ENCODE peak calls at places on chromosomes 16 and 17, in seven cellular contexts. O, G, C, V, T, I and Y are unnamed samples.

GRCh38 chr16:54242199-54242598 is 44.4 kb downstream of the IRX3 start:
- DNase-seq in O (no peak), G (peak; percentile 4), C (no peak), V (no peak), T (no peak), I (no peak), Y (no peak)

GRCh38 chr16:13453938-13454553 is 465.9 kb upstream of the ERCC4 start:
- DNase-seq in O (no peak), G (no peak), C (no peak), V (no peak), T (no peak), I (no peak), Y (no peak)

GRCh38 chr17:30344283-30345088 is 10.6 kb upstream of the TMIGD1 start:
- DNase-seq in O (peak; percentile 75), G (peak; percentile 68), C (peak; percentile 85), V (no peak), T (no peak), I (peak; percentile 41), Y (no peak)

GRCh38 chr16:89045181-89045815 is 48.4 kb upstream of the ACSF3 start:
- DNase-seq in O (no peak), G (no peak), C (no peak), V (no peak), T (peak; percentile 59), I (no peak), Y (no peak)

GRCh38 chr16:72848759-72849664 is 198.9 kb downstream of the ZFHX3 start:
- DNase-seq in O (peak; percentile 87), G (peak; percentile 93), C (peak; percentile 93), V (peak; percentile 86), T (peak; percentile 94), I (peak; percentile 91), Y (peak; percentile 50)

GRCh38 chr16:83400234-83400633 is 407.5 kb upstream of the HSBP1 start:
- DNase-seq in O (peak; percentile 4), G (no peak), C (no peak), V (no peak), T (no peak), I (no peak), Y (no peak)

GRCh38 chr17:46964315-46965265 is 14.5 kb downstream of the RPRML start:
- DNase-seq in O (peak; percentile 26), G (no peak), C (no peak), V (no peak), T (peak; percentile 9), I (no peak), Y (no peak)

GRCh38 chr17:47252209-47252608 is 1.4 kb upstream of the ITGB3 start:
- DNase-seq in O (no peak), G (no peak), C (peak; percentile 77), V (no peak), T (no peak), I (no peak), Y (no peak)

GRCh38 chr17:36527851-36528250 is 6.8 kb downstream of the MYO19 start:
- DNase-seq in O (no peak), G (no peak), C (no peak), V (no peak), T (no peak), I (no peak), Y (no peak)

GRCh38 chr17:19359151-19359550 is 3.4 kb downstream of the B9D1 start:
- DNase-seq in O (no peak), G (no peak), C (no peak), V (no peak), T (peak; percentile 52), I (no peak), Y (no peak)

GRCh38 chr16:57828272-57829161 is 26.2 kb upstream of the KIFC3 start:
- DNase-seq in O (no peak), G (no peak), C (no peak), V (no peak), T (no peak), I (no peak), Y (no peak)

GRCh38 chr16:11129378-11129781 is 126.6 kb downstream of the SOCS1 start:
- DNase-seq in O (no peak), G (no peak), C (no peak), V (no peak), T (peak; percentile 65), I (no peak), Y (peak; percentile 31)

GRCh38 chr17:975321-975982 is 4.1 kb downstream of the NXN start:
- DNase-seq in O (no peak), G (no peak), C (no peak), V (no peak), T (no peak), I (no peak), Y (no peak)

GRCh38 chr16:74949309-74949708 is 35.6 kb downstream of the WDR59 start:
- DNase-seq in O (no peak), G (no peak), C (no peak), V (no peak), T (no peak), I (no peak), Y (no peak)

GRCh38 chr16:3012828-3013420 is at the start of gene CLDN9:
- DNase-seq in O (no peak), G (no peak), C (no peak), V (no peak), T (no peak), I (no peak), Y (no peak)

GRCh38 chr17:68301438-68301959 is 10.2 kb downstream of the ARSG start:
- DNase-seq in O (no peak), G (no peak), C (no peak), V (no peak), T (no peak), I (no peak), Y (no peak)

GRCh38 chr17:48738803-48739526 is 10.4 kb upstream of the HOXB13 start:
- DNase-seq in O (no peak), G (no peak), C (no peak), V (no peak), T (peak; percentile 39), I (no peak), Y (no peak)

GRCh38 chr16:62869837-62870236 is 833.6 kb upstream of the CDH8 start:
- DNase-seq in O (no peak), G (no peak), C (no peak), V (no peak), T (no peak), I (no peak), Y (no peak)

GRCh38 chr17:78391843-78392242 is 13.4 kb downstream of the PGS1 start:
- DNase-seq in O (peak; percentile 45), G (peak; percentile 53), C (no peak), V (no peak), T (no peak), I (no peak), Y (no peak)

GRCh38 chr17:41061969-41062368 is 2.1 kb upstream of the KRTAP2-3 start:
- DNase-seq in O (peak; percentile 47), G (no peak), C (no peak), V (no peak), T (no peak), I (no peak), Y (peak; percentile 99)

GRCh38 chr17:51298508-51299371 is 38.4 kb downstream of the UTP18 start:
- DNase-seq in O (peak; percentile 63), G (peak; percentile 37), C (no peak), V (no peak), T (no peak), I (no peak), Y (no peak)

GRCh38 chr16:26316683-26317464 is 625.1 kb downstream of the HS3ST4 start:
- DNase-seq in O (no peak), G (no peak), C (no peak), V (no peak), T (no peak), I (no peak), Y (no peak)

GRCh38 chr17:82871056-82871775 is 31.4 kb upstream of the ZNF750 start:
- DNase-seq in O (no peak), G (peak; percentile 71), C (no peak), V (no peak), T (no peak), I (no peak), Y (no peak)

GRCh38 chr17:35257080-35257701 is 14.3 kb downstream of the SLFN5 start:
- DNase-seq in O (peak; percentile 84), G (peak; percentile 95), C (peak; percentile 61), V (no peak), T (peak; percentile 74), I (peak; percentile 37), Y (no peak)

GRCh38 chr16:86587487-86587886 is 9.1 kb downstream of the FOXL1 start:
- DNase-seq in O (no peak), G (no peak), C (no peak), V (no peak), T (no peak), I (no peak), Y (no peak)
- H3K27me3 ChIP-seq in O (no peaks in the 10 kb centered on the region), G (no peaks in the 10 kb centered on the region), C (no peaks in the 10 kb centered on the region), V (no peaks in the 10 kb centered on the region), T (peaks cover 83% of the 10 kb centered on the region), I (peaks cover 27% of the 10 kb centered on the region), Y (no peaks in the 10 kb centered on the region)

DNA sequence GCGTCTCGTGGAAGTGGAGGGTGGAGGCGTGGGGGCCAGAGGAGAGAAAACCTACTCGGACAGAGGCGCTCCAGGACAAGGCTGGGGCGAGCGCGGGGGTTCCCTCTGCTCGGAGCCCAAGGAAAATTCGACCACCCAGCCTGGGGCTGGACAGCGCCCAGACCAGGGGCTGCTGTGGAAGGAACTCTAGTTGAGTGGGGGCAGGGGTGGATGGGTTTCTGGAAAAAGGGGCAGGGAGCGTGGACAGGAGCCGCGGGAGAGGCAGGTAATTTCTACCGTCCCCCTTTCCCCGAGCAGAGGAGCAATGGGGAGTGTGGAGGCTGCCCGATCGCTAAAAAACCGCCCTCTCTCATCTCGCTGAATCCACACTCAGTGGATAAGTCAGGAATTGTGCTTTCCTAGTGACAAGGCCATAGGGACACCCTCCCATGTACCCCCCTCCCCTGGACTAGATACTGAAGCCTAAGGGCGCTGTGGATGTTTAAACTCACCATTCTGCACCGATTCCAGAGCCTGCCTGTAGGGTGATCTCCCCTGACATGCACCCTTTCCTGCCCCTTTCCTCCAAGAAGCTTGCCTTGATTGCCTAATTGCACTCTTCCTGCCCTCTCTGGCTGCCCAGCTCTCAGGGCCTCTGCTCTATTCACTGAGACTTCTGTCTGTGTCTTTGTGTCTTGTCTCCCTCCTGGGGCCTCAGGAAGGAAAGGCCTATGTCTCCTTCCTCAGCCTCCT is 90.7 kb upstream of the TMEM97 start:
- DNase-seq in O (no peak), G (no peak), C (no peak), V (no peak), T (no peak), I (no peak), Y (no peak)
- TF ChIP-seq CTCF in O (no peak), G (no peak), C (no peak), V (no peak), T (no peak), I (no peak), Y (peak; percentile 20)

GRCh38 chr16:31708348-31708747 is 165.3 kb upstream of the ZNF267 start:
- DNase-seq in O (no peak), G (no peak), C (no peak), V (no peak), T (no peak), I (no peak), Y (no peak)
- H3K4me3 ChIP-seq in O (no peak overlapping the region), G (no peak overlapping the region), C (no peak overlapping the region), V (no peak overlapping the region), T (no peak overlapping the region), I (no peak overlapping the region), Y (no peak overlapping the region)

DNA sequence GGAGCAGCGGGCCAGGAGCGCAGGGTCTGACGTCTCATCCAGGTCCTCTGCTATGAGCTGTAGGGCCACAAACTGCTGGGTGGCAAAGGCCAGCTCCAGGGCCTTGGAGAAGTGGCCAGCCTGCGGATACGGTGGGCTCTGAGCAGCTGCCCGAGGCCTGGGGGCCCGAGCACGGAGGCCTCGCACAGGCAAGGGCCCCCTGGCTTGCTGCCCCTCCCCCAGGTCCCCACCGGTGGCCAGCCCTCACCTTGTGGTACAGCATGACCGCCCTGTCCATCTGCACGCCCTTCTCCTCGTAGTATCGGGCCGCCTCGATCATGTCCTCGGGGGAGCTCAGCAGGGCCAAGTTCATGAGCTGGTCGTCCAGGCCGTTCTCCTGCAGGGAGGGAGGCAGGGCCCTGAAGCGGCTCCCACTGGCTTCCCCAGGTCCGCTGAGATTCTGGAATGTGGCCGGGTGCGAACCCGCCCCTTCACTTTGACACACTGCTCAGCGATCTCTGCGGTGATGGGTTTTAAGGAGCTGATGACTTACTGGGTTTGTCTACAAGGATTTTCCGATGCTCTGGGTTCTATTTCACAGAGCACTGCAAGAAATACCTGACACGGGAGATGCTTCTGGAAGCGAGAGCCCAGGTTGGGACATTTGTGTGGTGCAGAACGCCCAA is 9.8 kb upstream of the TMEM204 start:
- DNase-seq in O (no peak), G (no peak), C (no peak), V (no peak), T (no peak), I (no peak), Y (no peak)
- H3K27me3 ChIP-seq in O (no peaks in the 10 kb centered on the region), G (no peaks in the 10 kb centered on the region), C (no peaks in the 10 kb centered on the region), V (no peaks in the 10 kb centered on the region), T (no peaks in the 10 kb centered on the region), I (no peaks in the 10 kb centered on the region), Y (no peaks in the 10 kb centered on the region)